ENCODE peak calls at places on chromosomes 16 and 17, in six cellular contexts. G is SK-N-SH, H is GM12878, J is HepG2, A is K562, U is HCT116. Z is an unnamed sample.

GRCh38 chr17:33112763-33113162 is 121.1 kb downstream of the SPACA3 start:
- DNase-seq in J (no peak), H (no peak), G (no peak), A (no peak), U (peak), Z (no peak)

GRCh38 chr16:49857423-49858181 is 1.7 kb upstream of the ZNF423 start:
- DNase-seq in J (peak), G (peak), A (peak), H (no peak), U (peak), Z (peak)

GRCh38 chr17:81518785-81519283 is 6.2 kb upstream of the ACTG1 start:
- DNase-seq in J (no peak), G (no peak), U (no peak), A (peak), H (no peak), Z (peak)

GRCh38 chr16:17364319-17365210 is 106.2 kb downstream of the XYLT1 start:
- DNase-seq in G (peak), A (no peak), U (no peak), H (no peak), J (no peak), Z (no peak)

GRCh38 chr16:25007284-25007984 is 7.7 kb downstream of the ARHGAP17 start:
- DNase-seq in G (no peak), A (no peak), U (no peak), J (no peak), H (no peak), Z (no peak)

GRCh38 chr17:61251939-61252865 is 147.4 kb upstream of the TBX2 start:
- DNase-seq in A (no peak), H (no peak), U (no peak), J (no peak), G (peak), Z (no peak)

GRCh38 chr17:66542183-66542966 is 240.0 kb downstream of the PRKCA start:
- DNase-seq in U (no peak), J (no peak), G (peak), H (peak), A (peak), Z (no peak)

GRCh38 chr17:27319536-27320221 is 25.8 kb downstream of the WSB1 start:
- DNase-seq in A (no peak), G (no peak), J (no peak), H (no peak), U (no peak), Z (no peak)

GRCh38 chr16:25097304-25097988 is 14.1 kb upstream of the LCMT1 start:
- DNase-seq in A (no peak), U (no peak), J (no peak), G (no peak), H (no peak), Z (no peak)

GRCh38 chr17:76365256-76365903 is 11.7 kb upstream of the PRPSAP1 start:
- DNase-seq in A (peak), U (peak), J (no peak), H (no peak), G (no peak), Z (no peak)

GRCh38 chr17:78374631-78375274 is 3.7 kb upstream of the PGS1 start:
- DNase-seq in G (no peak), J (no peak), H (no peak), U (no peak), A (no peak), Z (no peak)

GRCh38 chr17:10631048-10631700 is 25.9 kb downstream of the MYH3 start:
- DNase-seq in G (peak), U (no peak), J (no peak), H (no peak), A (peak), Z (peak)

GRCh38 chr17:83144421-83145357 is 65.3 kb downstream of the METRNL start:
- DNase-seq in J (no peak), U (no peak), H (no peak), G (no peak), A (no peak), Z (no peak)

GRCh38 chr17:10888858-10889257 is 51.0 kb upstream of the PIRT start:
- DNase-seq in H (no peak), G (no peak), U (no peak), J (no peak), A (no peak), Z (no peak)

GRCh38 chr16:90019543-90020259 is 445 bp upstream of the DBNDD1 start:
- DNase-seq in G (peak), H (no peak), A (peak), J (peak), U (no peak), Z (no peak)

GRCh38 chr16:3180445-3180878 is 7.5 kb upstream of the OR1F1 start:
- DNase-seq in A (no peak), J (no peak), H (no peak), G (no peak), U (no peak), Z (no peak)

GRCh38 chr16:56351481-56351880 is 73.9 kb downstream of the AMFR start:
- DNase-seq in H (no peak), J (no peak), U (no peak), G (no peak), A (no peak), Z (no peak)

GRCh38 chr17:21297026-21297520 is 12.6 kb downstream of the MAP2K3 start:
- DNase-seq in J (no peak), U (no peak), G (peak), A (no peak), H (no peak), Z (no peak)

GRCh38 chr17:50362661-50363060 is 10.3 kb downstream of the MRPL27 start:
- DNase-seq in A (no peak), H (no peak), G (no peak), U (no peak), J (no peak), Z (no peak)

GRCh38 chr17:50363217-50364060 is 9.5 kb downstream of the MRPL27 start:
- DNase-seq in G (peak), J (peak), H (no peak), A (no peak), U (no peak), Z (no peak)

GRCh38 chr17:50364715-50365114 is 8.3 kb downstream of the MRPL27 start:
- DNase-seq in G (no peak), H (no peak), A (no peak), U (no peak), J (no peak), Z (no peak)

GRCh38 chr17:50365165-50365564 is 7.8 kb downstream of the MRPL27 start:
- DNase-seq in H (no peak), G (no peak), A (no peak), J (no peak), U (no peak), Z (no peak)

DNA sequence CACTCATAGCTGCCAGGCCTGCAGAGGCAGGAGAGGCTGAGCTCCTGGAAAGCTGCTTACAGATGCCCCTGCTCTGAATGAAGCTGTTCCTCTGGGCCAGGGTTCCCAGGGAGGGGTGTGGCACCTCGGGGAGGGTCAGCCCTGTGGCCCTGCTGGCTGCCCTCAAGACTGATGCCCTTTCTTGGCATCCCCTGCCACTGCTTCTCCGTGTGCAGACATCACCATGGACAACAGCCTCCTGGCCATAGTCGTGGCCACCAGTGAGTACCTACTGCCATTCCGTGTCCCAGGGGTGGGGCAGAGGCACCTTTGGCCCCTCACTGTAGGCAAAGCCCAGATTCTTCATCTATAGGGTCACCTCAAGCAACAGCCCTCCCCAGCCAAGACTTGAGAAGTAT is 8.9 kb downstream of the MRPL27 start:
- DNase-seq in U (no peak), H (no peak), J (no peak), A (no peak), G (no peak), Z (no peak)
- TF ChIP-seq JUND in U (no peak), H (no peak), J (no peak), A (no peak), G (no peak), Z (no peak)

GRCh38 chr16:22081050-22081449 is 11.3 kb upstream of the VWA3A start:
- DNase-seq in H (no peak), A (no peak), U (no peak), G (no peak), J (no peak), Z (no peak)

GRCh38 chr16:22078656-22079055 is 13.7 kb upstream of the VWA3A start:
- DNase-seq in A (no peak), G (no peak), H (no peak), U (no peak), J (no peak), Z (no peak)

GRCh38 chr16:22075043-22075757 is 17.1 kb upstream of the VWA3A start:
- DNase-seq in H (no peak), J (no peak), G (no peak), A (no peak), U (no peak), Z (no peak)

GRCh38 chr16:22075776-22076175 is 16.6 kb upstream of the VWA3A start:
- DNase-seq in H (no peak), J (no peak), U (no peak), A (no peak), G (no peak), Z (no peak)

GRCh38 chr16:22077700-22078313 is 14.5 kb upstream of the VWA3A start:
- DNase-seq in A (peak), U (peak), G (peak), H (no peak), J (peak), Z (peak)
- TF ChIP-seq JUND in A (no peak), U (no peak), G (no peak), H (no peak), J (no peak), Z (no peak)

GRCh38 chr16:69338557-69339288 is 641 bp downstream of the COG8 start:
- DNase-seq in U (no peak), A (no peak), G (no peak), H (no peak), J (no peak), Z (no peak)
- TF ChIP-seq JUND in U (no peak), A (no peak), G (no peak), H (no peak), J (peak), Z (no peak)

DNA sequence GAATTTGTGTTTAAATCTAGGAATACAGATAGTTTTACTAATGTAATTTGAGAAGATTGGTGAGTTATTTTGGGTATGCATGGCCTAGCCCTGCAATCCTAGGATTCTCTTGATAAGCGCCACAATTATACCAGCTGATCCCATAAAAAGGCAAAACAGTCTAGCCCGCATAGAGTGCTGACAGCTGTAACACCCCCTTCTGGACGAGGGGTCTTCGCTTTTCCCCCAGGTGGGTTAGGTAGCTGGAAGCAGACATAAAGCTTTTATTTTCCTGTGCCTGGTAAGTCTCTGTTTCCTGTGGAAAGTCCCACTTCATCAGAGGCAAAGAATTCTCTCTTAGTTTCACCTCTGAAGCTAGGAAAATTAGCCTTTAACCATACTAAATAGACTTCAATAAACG is 108.3 kb downstream of the YPEL2 start:
- DNase-seq in A (no peak), J (no peak), G (no peak), U (no peak), H (no peak), Z (no peak)
- TF ChIP-seq JUND in A (no peak), J (no peak), G (no peak), U (no peak), H (no peak), Z (no peak)

GRCh38 chr17:74860999-74861553 is 1.4 kb upstream of the GRIN2C start:
- DNase-seq in H (no peak), U (no peak), A (no peak), G (peak), J (no peak), Z (no peak)
- TF ChIP-seq JUND in H (no peak), U (no peak), A (no peak), G (no peak), J (no peak), Z (no peak)

GRCh38 chr16:8863594-8864424 is 5.0 kb downstream of the CARHSP1 start:
- DNase-seq in U (no peak), A (peak), J (peak), G (no peak), H (no peak), Z (peak)
- TF ChIP-seq JUND in U (no peak), A (no peak), J (peak), G (no peak), H (no peak), Z (no peak)

GRCh38 chr17:13202835-13203234 is 185.0 kb upstream of the ELAC2 start:
- DNase-seq in J (no peak), U (no peak), H (no peak), A (no peak), G (no peak), Z (no peak)

GRCh38 chr17:13209091-13209490 is 191.3 kb upstream of the ELAC2 start:
- DNase-seq in U (no peak), H (no peak), A (no peak), J (no peak), G (no peak), Z (no peak)

GRCh38 chr17:13199425-13199824 is 181.6 kb upstream of the ELAC2 start:
- DNase-seq in J (no peak), G (no peak), H (no peak), U (no peak), A (no peak), Z (no peak)

GRCh38 chr17:13204607-13205237 is 186.9 kb upstream of the ELAC2 start:
- DNase-seq in J (no peak), A (no peak), H (no peak), G (no peak), U (no peak), Z (no peak)
- TF ChIP-seq JUND in J (no peak), A (no peak), H (no peak), G (no peak), U (no peak), Z (no peak)